ENCODE peak calls at places on chromosomes 3 and 15, in seven cellular contexts. L is K562, H is HCT116, T is SK-N-SH, Q is GM12878, O is HepG2, E is H1. F is an unnamed sample. For H3K27me3, the result is how much of the 10 kb centered on the place peaks cover.

GRCh38 chr3:69791111-69791510 is 51.8 kb downstream of the MITF start:
- DNase-seq in L (no peak), H (no peak), T (no peak), Q (no peak), O (no peak), E (no peak), F (no peak)

GRCh38 chr3:105354429-105354828 is 12.3 kb upstream of the ALCAM start:
- DNase-seq in L (no peak), H (no peak), T (no peak), Q (no peak), O (no peak), E (no peak), F (no peak)

GRCh38 chr15:98727115-98728040 is 79.0 kb downstream of the IGF1R start:
- DNase-seq in L (no peak), H (peak), T (peak), Q (no peak), O (peak), E (peak), F (peak)

GRCh38 chr3:11770105-11770476 is 76.6 kb downstream of the TAMM41 start:
- DNase-seq in L (no peak), H (no peak), T (peak), Q (no peak), O (no peak), E (peak), F (no peak)

GRCh38 chr15:59372352-59373211 is at the start of gene MYO1E:
- DNase-seq in L (no peak), H (peak), T (peak), Q (peak), O (peak), E (peak), F (peak)

GRCh38 chr3:16147226-16147625 is 27.3 kb upstream of the GALNT15 start:
- DNase-seq in L (no peak), H (no peak), T (no peak), Q (no peak), O (no peak), E (no peak), F (no peak)

GRCh38 chr3:24678441-24678865 is 183.8 kb upstream of the THRB start:
- DNase-seq in L (no peak), H (no peak), T (no peak), Q (no peak), O (no peak), E (no peak), F (no peak)

GRCh38 chr3:14634763-14635400 is 16.7 kb upstream of the CCDC174 start:
- DNase-seq in L (no peak), H (no peak), T (no peak), Q (no peak), O (no peak), E (no peak), F (no peak)

GRCh38 chr3:112770026-112770626 is 76.5 kb downstream of the CD200R1L start:
- DNase-seq in L (peak), H (peak), T (no peak), Q (no peak), O (no peak), E (no peak), F (no peak)

GRCh38 chr15:78399081-78399480 is 38.9 kb upstream of the IREB2 start:
- DNase-seq in L (no peak), H (no peak), T (no peak), Q (no peak), O (no peak), E (no peak), F (no peak)

GRCh38 chr3:61628636-61629035 is 67.3 kb downstream of the PTPRG start:
- DNase-seq in L (no peak), H (no peak), T (no peak), Q (no peak), O (no peak), E (no peak), F (no peak)

GRCh38 chr15:96340611-96341464 is 10.3 kb downstream of the NR2F2 start:
- DNase-seq in L (no peak), H (no peak), T (peak), Q (no peak), O (no peak), E (peak), F (no peak)

GRCh38 chr3:112604536-112604935 is 36.4 kb downstream of the CCDC80 start:
- DNase-seq in L (no peak), H (no peak), T (peak), Q (no peak), O (no peak), E (no peak), F (no peak)

GRCh38 chr3:175192536-175192935 is 333.4 kb downstream of the NAALADL2 start:
- DNase-seq in L (no peak), H (peak), T (no peak), Q (no peak), O (no peak), E (no peak), F (no peak)

GRCh38 chr3:8550619-8551018 is 49.0 kb downstream of the LMCD1 start:
- DNase-seq in L (no peak), H (no peak), T (no peak), Q (no peak), O (no peak), E (no peak), F (no peak)

GRCh38 chr15:41919954-41920538 is 26.2 kb upstream of the SPTBN5 start:
- DNase-seq in L (no peak), H (no peak), T (no peak), Q (no peak), O (no peak), E (no peak), F (no peak)

GRCh38 chr15:29208352-29208751 is 61.3 kb downstream of the NSMCE3 start:
- DNase-seq in L (no peak), H (no peak), T (peak), Q (no peak), O (no peak), E (no peak), F (no peak)

GRCh38 chr3:55662683-55663082 is 175.6 kb upstream of the WNT5A start:
- DNase-seq in L (no peak), H (no peak), T (no peak), Q (no peak), O (no peak), E (no peak), F (no peak)

GRCh38 chr3:184466413-184466960 is 86.6 kb downstream of the CHRD start:
- DNase-seq in L (peak), H (no peak), T (no peak), Q (no peak), O (no peak), E (no peak), F (no peak)

GRCh38 chr15:63086967-63087366 is 34.7 kb upstream of the LACTB start:
- DNase-seq in L (no peak), H (no peak), T (no peak), Q (no peak), O (no peak), E (no peak), F (no peak)

GRCh38 chr3:64645236-64645635 is 42.6 kb downstream of the ADAMTS9 start:
- DNase-seq in L (no peak), H (no peak), T (no peak), Q (no peak), O (no peak), E (no peak), F (no peak)

GRCh38 chr3:71400986-71401451 is 182.5 kb downstream of the FOXP1 start:
- DNase-seq in L (peak), H (no peak), T (peak), Q (no peak), O (peak), E (no peak), F (no peak)

GRCh38 chr3:184335661-184336483 is 1.5 kb upstream of the FAM131A start:
- DNase-seq in L (peak), H (peak), T (peak), Q (no peak), O (peak), E (peak), F (peak)

GRCh38 chr15:69548367-69548766 is 95.7 kb downstream of the RPLP1 start:
- DNase-seq in L (no peak), H (no peak), T (no peak), Q (no peak), O (no peak), E (no peak), F (no peak)

GRCh38 chr3:171267089-171267488 is 193.1 kb downstream of the TNIK start:
- DNase-seq in L (no peak), H (no peak), T (no peak), Q (no peak), O (no peak), E (no peak), F (no peak)

GRCh38 chr3:8987673-8988655 is 24.7 kb upstream of the RAD18 start:
- DNase-seq in L (peak), H (peak), T (peak), Q (no peak), O (peak), E (peak), F (peak)

GRCh38 chr3:197555281-197556261 is at the start of gene BDH1:
- DNase-seq in L (no peak), H (no peak), T (peak), Q (no peak), O (no peak), E (peak), F (no peak)

GRCh38 chr3:152151216-152151874 is 117.4 kb upstream of the MBNL1 start:
- DNase-seq in L (no peak), H (no peak), T (no peak), Q (no peak), O (no peak), E (no peak), F (no peak)

GRCh38 chr15:67189326-67190051 is 65.0 kb downstream of the AAGAB start:
- DNase-seq in L (no peak), H (no peak), T (no peak), Q (no peak), O (no peak), E (peak), F (no peak)

GRCh38 chr3:111362286-111363009 is 179.5 kb upstream of the CD96 start:
- DNase-seq in L (no peak), H (no peak), T (no peak), Q (no peak), O (no peak), E (no peak), F (no peak)

GRCh38 chr15:25789616-25790002 is 73.5 kb downstream of the ATP10A start:
- DNase-seq in L (no peak), H (no peak), T (no peak), Q (no peak), O (no peak), E (no peak), F (no peak)

GRCh38 chr3:88046731-88047130 is 12.1 kb downstream of the CGGBP1 start:
- DNase-seq in L (no peak), H (no peak), T (no peak), Q (no peak), O (no peak), E (no peak), F (no peak)

GRCh38 chr3:51389423-51390183 is 1.5 kb upstream of the RBM15B start:
- DNase-seq in L (peak), H (no peak), T (peak), Q (no peak), O (peak), E (peak), F (no peak)

GRCh38 chr15:79172801-79173460 is 82.4 kb upstream of the RASGRF1 start:
- DNase-seq in L (no peak), H (no peak), T (no peak), Q (no peak), O (no peak), E (no peak), F (no peak)

GRCh38 chr3:58585994-58586393 is 8.8 kb upstream of the FAM107A start:
- DNase-seq in L (no peak), H (no peak), T (no peak), Q (no peak), O (no peak), E (no peak), F (no peak)

DNA sequence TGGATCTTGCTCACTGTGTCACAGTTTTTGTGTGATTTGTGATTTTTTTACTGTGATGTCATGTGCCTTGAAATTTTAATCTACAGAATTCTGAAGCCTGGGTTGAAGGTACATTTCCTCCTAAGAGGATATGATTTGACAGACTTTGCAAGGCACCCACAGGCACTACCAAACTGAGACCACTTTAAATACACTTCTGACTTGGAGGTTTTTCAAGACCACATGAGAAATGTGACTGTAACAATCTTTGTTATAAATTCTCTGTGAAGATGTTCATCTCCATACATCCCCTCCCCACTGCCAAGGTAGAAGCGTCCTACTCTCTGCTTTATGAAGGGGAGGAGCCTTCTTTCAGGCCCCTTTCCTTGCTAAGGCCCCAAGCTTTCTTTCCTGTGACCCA is 22.8 kb downstream of the UBXN7 start:
- DNase-seq in L (no peak), H (no peak), T (no peak), Q (no peak), O (no peak), E (no peak), F (no peak)
- H3K27me3 ChIP-seq in L (under half), H (under half), T (under half), Q (under half), O (under half), E (under half), F (under half)

DNA sequence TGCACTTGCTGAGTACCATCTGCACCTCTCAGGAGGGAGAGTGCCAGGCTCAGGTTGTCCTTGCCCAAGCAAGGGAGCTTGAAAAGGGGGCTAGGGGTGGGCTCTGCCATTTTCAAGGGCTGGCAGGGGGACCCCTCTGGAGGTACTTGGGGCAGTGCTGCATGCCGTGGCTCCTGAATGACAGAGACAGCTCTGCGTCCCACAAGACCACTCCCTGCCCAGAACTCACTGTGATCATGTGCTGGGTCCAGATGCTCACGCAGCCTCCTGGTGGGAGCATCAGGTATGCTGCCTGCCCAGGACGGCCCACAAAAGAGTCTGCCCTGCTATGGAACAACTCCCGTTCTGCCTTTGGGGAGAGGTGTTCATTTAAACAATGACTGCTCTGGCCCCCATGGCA is 165.2 kb downstream of the GOLGA6L4 start:
- DNase-seq in L (no peak), H (no peak), T (no peak), Q (no peak), O (no peak), E (peak), F (no peak)
- TF ChIP-seq YY1 in L (no peak), H (no peak), T (no peak), Q (no peak), O (no peak), E (no peak), F (no peak)

GRCh38 chr3:181713300-181713647 is 1.5 kb downstream of the SOX2 start:
- DNase-seq in L (no peak), H (no peak), T (no peak), Q (no peak), O (no peak), E (no peak), F (no peak)
- H3K27me3 ChIP-seq in L (under half), H (under half), T (under half), Q (under half), O (under half), E (under half), F (under half)

GRCh38 chr15:48810414-48811324 is at the start of gene CEP152:
- DNase-seq in L (peak), H (peak), T (peak), Q (peak), O (peak), E (peak), F (peak)
- TF ChIP-seq YY1 in L (no peak), H (no peak), T (peak), Q (peak), O (peak), E (no peak), F (no peak)